ENCODE peak calls at places on chromosomes 2 and 18, in six cellular contexts. One of them, this sample, is unnamed. For H3K9me3, the result is how much of the 10 kb centered on the place peaks cover.

GRCh38 chr2:17171446-17172049 is 346.7 kb downstream of the RAD51AP2 start:
- DNase-seq in spleen: no peak
- DNase-seq in AG04450: no peak
- DNase-seq in astrocyte: peak
- DNase-seq in psoas muscle: no peak
- DNase-seq in lower lobe of right lung: no peak
- DNase-seq in this sample: no peak

GRCh38 chr2:46184794-46185583 is 112.2 kb upstream of the EPAS1 start:
- DNase-seq in spleen: no peak
- DNase-seq in AG04450: no peak
- DNase-seq in astrocyte: no peak
- DNase-seq in psoas muscle: no peak
- DNase-seq in lower lobe of right lung: no peak
- DNase-seq in this sample: no peak

GRCh38 chr18:62506495-62507143 is 16.2 kb upstream of the ZCCHC2 start:
- DNase-seq in spleen: no peak
- DNase-seq in AG04450: no peak
- DNase-seq in astrocyte: no peak
- DNase-seq in psoas muscle: no peak
- DNase-seq in lower lobe of right lung: no peak
- DNase-seq in this sample: no peak

GRCh38 chr2:27029051-27029450 is 3.7 kb upstream of the TMEM214 start:
- DNase-seq in spleen: no peak
- DNase-seq in AG04450: no peak
- DNase-seq in astrocyte: no peak
- DNase-seq in psoas muscle: no peak
- DNase-seq in lower lobe of right lung: no peak
- DNase-seq in this sample: no peak

GRCh38 chr18:74261053-74261452 is 30.7 kb downstream of the CYB5A start:
- DNase-seq in spleen: no peak
- DNase-seq in AG04450: no peak
- DNase-seq in astrocyte: no peak
- DNase-seq in psoas muscle: no peak
- DNase-seq in lower lobe of right lung: no peak
- DNase-seq in this sample: no peak

GRCh38 chr2:64699712-64700111 is 46.0 kb upstream of the SERTAD2 start:
- DNase-seq in spleen: no peak
- DNase-seq in AG04450: no peak
- DNase-seq in astrocyte: no peak
- DNase-seq in psoas muscle: no peak
- DNase-seq in lower lobe of right lung: no peak
- DNase-seq in this sample: no peak

GRCh38 chr2:219426068-219426443 is 7.9 kb downstream of the DES start:
- DNase-seq in spleen: no peak
- DNase-seq in AG04450: no peak
- DNase-seq in astrocyte: no peak
- DNase-seq in psoas muscle: peak
- DNase-seq in lower lobe of right lung: no peak
- DNase-seq in this sample: peak

GRCh38 chr2:63589148-63589972 is 597 bp downstream of the MDH1 start:
- DNase-seq in spleen: no peak
- DNase-seq in AG04450: peak
- DNase-seq in astrocyte: no peak
- DNase-seq in psoas muscle: no peak
- DNase-seq in lower lobe of right lung: no peak
- DNase-seq in this sample: no peak

GRCh38 chr2:40658917-40659316 is 207.0 kb upstream of the SLC8A1 start:
- DNase-seq in spleen: no peak
- DNase-seq in AG04450: peak
- DNase-seq in astrocyte: peak
- DNase-seq in psoas muscle: no peak
- DNase-seq in lower lobe of right lung: no peak
- DNase-seq in this sample: no peak

GRCh38 chr2:109102588-109103233 is 26.3 kb upstream of the SH3RF3 start:
- DNase-seq in spleen: no peak
- DNase-seq in AG04450: no peak
- DNase-seq in astrocyte: no peak
- DNase-seq in psoas muscle: no peak
- DNase-seq in lower lobe of right lung: no peak
- DNase-seq in this sample: no peak

GRCh38 chr18:28112056-28112470 is 64.9 kb downstream of the CDH2 start:
- DNase-seq in spleen: no peak
- DNase-seq in AG04450: no peak
- DNase-seq in astrocyte: peak
- DNase-seq in psoas muscle: no peak
- DNase-seq in lower lobe of right lung: no peak
- DNase-seq in this sample: no peak

GRCh38 chr2:36485521-36485920 is 112.4 kb downstream of the FEZ2 start:
- DNase-seq in spleen: no peak
- DNase-seq in AG04450: peak
- DNase-seq in astrocyte: peak
- DNase-seq in psoas muscle: no peak
- DNase-seq in lower lobe of right lung: no peak
- DNase-seq in this sample: no peak

GRCh38 chr2:25270061-25270460 is 71.7 kb downstream of the DNMT3A start:
- DNase-seq in spleen: no peak
- DNase-seq in AG04450: no peak
- DNase-seq in astrocyte: no peak
- DNase-seq in psoas muscle: no peak
- DNase-seq in lower lobe of right lung: no peak
- DNase-seq in this sample: no peak

GRCh38 chr2:226763320-226763719 is 36.3 kb downstream of the IRS1 start:
- DNase-seq in spleen: no peak
- DNase-seq in AG04450: no peak
- DNase-seq in astrocyte: peak
- DNase-seq in psoas muscle: no peak
- DNase-seq in lower lobe of right lung: no peak
- DNase-seq in this sample: no peak

GRCh38 chr2:222782201-222782600 is 78.6 kb upstream of the ACSL3 start:
- DNase-seq in spleen: no peak
- DNase-seq in AG04450: no peak
- DNase-seq in astrocyte: no peak
- DNase-seq in psoas muscle: no peak
- DNase-seq in lower lobe of right lung: no peak
- DNase-seq in this sample: no peak

GRCh38 chr2:224166661-224167060 is 127.6 kb upstream of the SERPINE2 start:
- DNase-seq in spleen: no peak
- DNase-seq in AG04450: no peak
- DNase-seq in astrocyte: no peak
- DNase-seq in psoas muscle: no peak
- DNase-seq in lower lobe of right lung: no peak
- DNase-seq in this sample: no peak

GRCh38 chr18:76788571-76789317 is 33.6 kb upstream of the ZNF236 start:
- DNase-seq in spleen: no peak
- DNase-seq in AG04450: no peak
- DNase-seq in astrocyte: no peak
- DNase-seq in psoas muscle: no peak
- DNase-seq in lower lobe of right lung: no peak
- DNase-seq in this sample: no peak
- TF ChIP-seq CTCF in spleen: no peak
- TF ChIP-seq CTCF in AG04450: no peak
- TF ChIP-seq CTCF in astrocyte: no peak
- TF ChIP-seq CTCF in psoas muscle: no peak
- TF ChIP-seq CTCF in lower lobe of right lung: no peak
- TF ChIP-seq CTCF in this sample: no peak

GRCh38 chr18:8910843-8911242 is 191.7 kb upstream of the NDUFV2 start:
- DNase-seq in spleen: no peak
- DNase-seq in AG04450: no peak
- DNase-seq in astrocyte: no peak
- DNase-seq in psoas muscle: no peak
- DNase-seq in lower lobe of right lung: no peak
- DNase-seq in this sample: no peak
- H3K9me3 ChIP-seq in spleen: under half
- H3K9me3 ChIP-seq in AG04450: under half
- H3K9me3 ChIP-seq in astrocyte: under half
- H3K9me3 ChIP-seq in psoas muscle: under half
- H3K9me3 ChIP-seq in lower lobe of right lung: under half
- H3K9me3 ChIP-seq in this sample: under half

DNA sequence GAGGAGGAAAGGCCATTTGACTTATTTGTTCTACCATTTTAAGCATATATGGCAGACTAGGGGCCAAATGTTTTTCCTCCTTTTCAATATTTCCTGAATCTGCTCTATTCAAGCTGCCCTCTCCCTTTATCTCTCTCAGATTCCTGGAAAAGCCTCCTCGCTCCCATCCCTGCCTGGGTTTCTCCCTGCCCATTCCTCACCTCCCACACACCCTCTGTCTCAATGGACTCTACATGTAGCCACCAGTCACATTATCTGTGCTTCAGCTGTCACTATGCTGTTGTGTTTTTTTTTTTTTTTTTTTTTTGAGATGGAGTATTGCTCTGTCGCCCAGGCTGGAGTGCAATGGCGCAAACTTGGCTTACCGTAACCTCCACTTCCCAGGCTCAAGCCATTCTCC is 22.9 kb downstream of the TYMS start:
- DNase-seq in spleen: no peak
- DNase-seq in AG04450: no peak
- DNase-seq in astrocyte: no peak
- DNase-seq in psoas muscle: no peak
- DNase-seq in lower lobe of right lung: no peak
- DNase-seq in this sample: no peak
- H3K27ac ChIP-seq in spleen: no peak
- H3K27ac ChIP-seq in AG04450: no peak
- H3K27ac ChIP-seq in astrocyte: no peak
- H3K27ac ChIP-seq in psoas muscle: no peak
- H3K27ac ChIP-seq in lower lobe of right lung: no peak
- H3K27ac ChIP-seq in this sample: no peak

GRCh38 chr2:19767876-19768275 is 133.9 kb downstream of the TTC32 start:
- DNase-seq in spleen: no peak
- DNase-seq in AG04450: no peak
- DNase-seq in astrocyte: no peak
- DNase-seq in psoas muscle: no peak
- DNase-seq in lower lobe of right lung: no peak
- DNase-seq in this sample: no peak

GRCh38 chr2:19774788-19775156 is 127.0 kb downstream of the TTC32 start:
- DNase-seq in spleen: no peak
- DNase-seq in AG04450: no peak
- DNase-seq in astrocyte: no peak
- DNase-seq in psoas muscle: no peak
- DNase-seq in lower lobe of right lung: no peak
- DNase-seq in this sample: no peak

GRCh38 chr2:19772981-19773380 is 128.8 kb downstream of the TTC32 start:
- DNase-seq in spleen: no peak
- DNase-seq in AG04450: no peak
- DNase-seq in astrocyte: no peak
- DNase-seq in psoas muscle: no peak
- DNase-seq in lower lobe of right lung: no peak
- DNase-seq in this sample: no peak

GRCh38 chr2:19764998-19765397 is 136.8 kb downstream of the TTC32 start:
- DNase-seq in spleen: no peak
- DNase-seq in AG04450: no peak
- DNase-seq in astrocyte: no peak
- DNase-seq in psoas muscle: no peak
- DNase-seq in lower lobe of right lung: no peak
- DNase-seq in this sample: no peak

GRCh38 chr2:19769513-19769912 is 132.3 kb downstream of the TTC32 start:
- DNase-seq in spleen: no peak
- DNase-seq in AG04450: no peak
- DNase-seq in astrocyte: no peak
- DNase-seq in psoas muscle: no peak
- DNase-seq in lower lobe of right lung: no peak
- DNase-seq in this sample: no peak
- TF ChIP-seq CTCF in spleen: no peak
- TF ChIP-seq CTCF in AG04450: no peak
- TF ChIP-seq CTCF in astrocyte: no peak
- TF ChIP-seq CTCF in psoas muscle: peak
- TF ChIP-seq CTCF in lower lobe of right lung: no peak
- TF ChIP-seq CTCF in this sample: no peak

GRCh38 chr18:78496095-78496494 is 483.5 kb upstream of the SALL3 start:
- DNase-seq in spleen: no peak
- DNase-seq in AG04450: no peak
- DNase-seq in astrocyte: no peak
- DNase-seq in psoas muscle: no peak
- DNase-seq in lower lobe of right lung: no peak
- DNase-seq in this sample: no peak
- H3K9me3 ChIP-seq in spleen: under half
- H3K9me3 ChIP-seq in AG04450: half or more
- H3K9me3 ChIP-seq in astrocyte: under half
- H3K9me3 ChIP-seq in psoas muscle: under half
- H3K9me3 ChIP-seq in lower lobe of right lung: under half
- H3K9me3 ChIP-seq in this sample: under half

DNA sequence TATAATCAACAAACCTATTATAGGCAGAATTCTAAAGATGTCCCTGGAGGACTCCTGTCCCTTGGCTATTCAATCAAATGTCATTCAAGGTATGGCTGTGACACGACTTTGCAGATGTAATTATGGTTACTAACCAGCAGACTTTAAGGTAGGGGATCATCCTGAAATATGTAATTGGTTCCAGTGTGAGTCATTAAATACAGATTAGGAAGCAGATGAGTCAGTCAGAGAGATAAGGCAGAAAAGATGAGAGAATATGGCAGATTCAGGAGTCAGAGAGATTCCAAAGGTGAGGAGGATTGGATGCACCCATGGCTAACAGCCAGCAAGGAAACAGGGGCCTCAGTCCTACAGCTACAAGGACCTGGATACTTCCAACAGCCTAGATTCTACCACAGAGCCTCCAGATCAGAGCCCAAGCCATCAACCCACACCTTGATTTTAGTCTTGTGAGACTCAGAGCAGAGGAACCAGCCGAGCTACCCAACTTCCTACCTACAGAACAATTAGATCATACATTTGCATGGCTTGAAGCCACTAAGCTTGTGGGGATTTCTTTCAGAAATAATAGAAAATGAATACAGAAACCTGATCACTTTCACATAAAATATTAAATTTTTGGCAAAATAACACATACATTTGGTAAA is 11.2 kb upstream of the PROM2 start:
- DNase-seq in spleen: no peak
- DNase-seq in AG04450: no peak
- DNase-seq in astrocyte: no peak
- DNase-seq in psoas muscle: no peak
- DNase-seq in lower lobe of right lung: no peak
- DNase-seq in this sample: no peak
- H3K27ac ChIP-seq in spleen: no peak
- H3K27ac ChIP-seq in AG04450: no peak
- H3K27ac ChIP-seq in astrocyte: no peak
- H3K27ac ChIP-seq in psoas muscle: no peak
- H3K27ac ChIP-seq in lower lobe of right lung: no peak
- H3K27ac ChIP-seq in this sample: no peak

This sample was measured in gastrocnemius medialis.